ENCODE peak calls at places on chromosomes 11 and 22, in five cellular contexts. L, M, F, I and S are unnamed samples.

GRCh38 chr11:113697075-113697474 is 9.0 kb downstream of the TMPRSS5 start:
- DNase-seq in L (no peak), M (no peak), F (no peak), I (no peak), S (no peak)

GRCh38 chr22:45688606-45689080 is 17.0 kb downstream of the ATXN10 start:
- DNase-seq in L (no peak), M (peak; percentile 91), F (no peak), I (peak; percentile 90), S (no peak)

GRCh38 chr11:1553808-1554594 is 18.1 kb downstream of the DUSP8 start:
- DNase-seq in L (peak; percentile 77), M (peak; percentile 73), F (peak; percentile 45), I (no peak), S (no peak)

GRCh38 chr11:73195191-73196007 is 22.7 kb upstream of the P2RY2 start:
- DNase-seq in L (peak; percentile 33), M (peak; percentile 99), F (no peak), I (no peak), S (no peak)

GRCh38 chr22:24003887-24004286 is 1.4 kb downstream of the GSTT4 start:
- DNase-seq in L (no peak), M (no peak), F (no peak), I (no peak), S (no peak)

GRCh38 chr11:1779806-1780699 is 16.3 kb upstream of the CTSD start:
- DNase-seq in L (no peak), M (no peak), F (peak; percentile 18), I (no peak), S (no peak)

GRCh38 chr11:130801287-130802146 is 114.8 kb downstream of the SNX19 start:
- DNase-seq in L (no peak), M (peak; percentile 96), F (no peak), I (peak; percentile 53), S (no peak)

GRCh38 chr22:32619614-32620426 is 145.2 kb downstream of the FBXO7 start:
- DNase-seq in L (no peak), M (peak; percentile 2), F (peak; percentile 87), I (peak; percentile 89), S (no peak)

GRCh38 chr22:36286096-36286957 is 33.4 kb downstream of the APOL1 start:
- DNase-seq in L (peak; percentile 89), M (peak; percentile 69), F (peak; percentile 93), I (peak; percentile 72), S (peak; percentile 86)

GRCh38 chr22:23137468-23137867 is 4.3 kb downstream of the RSPH14 start:
- DNase-seq in L (no peak), M (no peak), F (no peak), I (no peak), S (no peak)

GRCh38 chr11:120208777-120209176 is 2.1 kb upstream of the OAF start:
- DNase-seq in L (no peak), M (peak; percentile 79), F (peak; percentile 54), I (peak; percentile 75), S (no peak)

GRCh38 chr22:50641696-50642607 is 14.0 kb upstream of the ARSA start:
- DNase-seq in L (peak; percentile 68), M (no peak), F (peak; percentile 81), I (peak; percentile 32), S (no peak)

GRCh38 chr11:116379185-116379828 is 393.5 kb downstream of the BUD13 start:
- DNase-seq in L (no peak), M (peak; percentile 31), F (peak; percentile 80), I (peak; percentile 14), S (no peak)

GRCh38 chr11:79100093-79100704 is 340.6 kb downstream of the TENM4 start:
- DNase-seq in L (no peak), M (peak; percentile 80), F (no peak), I (peak; percentile 55), S (peak; percentile 69)

GRCh38 chr11:77250881-77251640 is 50.4 kb downstream of the GDPD4 start:
- DNase-seq in L (no peak), M (peak; percentile 78), F (no peak), I (peak; percentile 85), S (no peak)

GRCh38 chr11:45919806-45920530 is 2.3 kb upstream of the PEX16 start:
- DNase-seq in L (peak; percentile 42), M (no peak), F (peak; percentile 46), I (no peak), S (no peak)

GRCh38 chr11:115379528-115379927 is 124.7 kb downstream of the CADM1 start:
- DNase-seq in L (no peak), M (no peak), F (no peak), I (peak; percentile 25), S (no peak)

GRCh38 chr11:105004021-105004420 is 18.9 kb downstream of the CASP5 start:
- DNase-seq in L (no peak), M (no peak), F (no peak), I (no peak), S (no peak)

GRCh38 chr11:115653926-115654325 is 149.7 kb upstream of the CADM1 start:
- DNase-seq in L (no peak), M (peak; percentile 11), F (no peak), I (no peak), S (no peak)

GRCh38 chr11:75982309-75982708 is 167.3 kb downstream of the UVRAG start:
- DNase-seq in L (no peak), M (no peak), F (no peak), I (no peak), S (no peak)

GRCh38 chr11:2520736-2521035 is 75.9 kb downstream of the KCNQ1 start:
- DNase-seq in L (peak; percentile 21), M (no peak), F (no peak), I (no peak), S (no peak)

GRCh38 chr22:35230839-35231584 is 26.3 kb upstream of the HMGXB4 start:
- DNase-seq in L (no peak), M (peak; percentile 29), F (no peak), I (no peak), S (no peak)

GRCh38 chr11:57502870-57503269 is 12.6 kb downstream of the SLC43A1 start:
- DNase-seq in L (no peak), M (no peak), F (no peak), I (no peak), S (no peak)

GRCh38 chr22:19115628-19116027 is 6.6 kb downstream of the DGCR2 start:
- DNase-seq in L (peak; percentile 25), M (no peak), F (no peak), I (no peak), S (no peak)

GRCh38 chr11:72103754-72104167 is 664 bp upstream of the LAMTOR1 start:
- DNase-seq in L (no peak), M (no peak), F (no peak), I (no peak), S (no peak)
- H3K27ac ChIP-seq in L (peak overlapping the region; percentile 75), M (peak overlapping the region; percentile 38), F (peak overlapping the region; percentile 74), I (peak overlapping the region; percentile 59), S (peak overlapping the region; percentile 89)

DNA sequence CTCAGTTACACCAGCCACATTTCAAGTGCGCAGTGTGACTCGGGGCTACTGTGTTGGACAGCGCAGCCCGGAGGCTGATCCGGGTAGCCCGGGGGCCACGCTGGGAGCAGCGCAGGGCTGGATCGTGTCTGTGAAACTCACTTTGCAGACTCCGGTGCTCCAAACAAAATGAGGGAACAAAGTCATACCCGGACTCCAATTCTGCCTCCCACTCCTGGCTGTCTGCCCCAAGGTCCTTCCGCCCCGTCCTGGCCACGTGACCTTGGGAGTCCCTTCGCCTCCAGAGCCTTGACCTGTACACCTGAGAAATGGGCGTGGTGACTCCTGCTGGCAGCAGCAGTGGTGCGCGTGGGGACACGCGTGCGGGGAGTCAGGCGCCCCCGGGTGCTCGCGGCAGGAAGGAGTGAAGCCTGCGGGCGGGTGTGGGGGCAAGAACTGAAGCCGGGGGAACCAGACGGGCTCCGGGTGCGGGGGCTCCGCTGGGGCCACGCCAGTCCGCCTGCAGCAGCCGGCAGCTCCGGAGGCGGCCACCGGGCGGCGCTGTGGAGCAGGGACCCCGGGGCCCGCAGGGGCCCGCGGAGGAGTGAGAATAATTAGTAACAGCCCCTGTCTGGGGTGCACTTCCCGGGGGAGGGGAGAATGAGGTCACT is 42.4 kb downstream of the KCNJ4 start:
- DNase-seq in L (peak; percentile 77), M (no peak), F (peak; percentile 63), I (no peak), S (no peak)
- H3K4me3 ChIP-seq in L (no peak overlapping the region), M (peak overlapping the region; percentile 15), F (peak overlapping the region; percentile 17), I (no peak overlapping the region), S (peak overlapping the region; percentile 58)

GRCh38 chr11:36147491-36147890 is 141.7 kb downstream of the COMMD9 start:
- DNase-seq in L (no peak), M (no peak), F (no peak), I (no peak), S (no peak)

GRCh38 chr11:36148701-36149100 is 140.5 kb downstream of the COMMD9 start:
- DNase-seq in L (no peak), M (no peak), F (no peak), I (no peak), S (peak; percentile 59)

GRCh38 chr11:36142439-36142838 is 146.8 kb downstream of the COMMD9 start:
- DNase-seq in L (no peak), M (no peak), F (no peak), I (no peak), S (no peak)

GRCh38 chr11:36149538-36150242 is 139.5 kb downstream of the COMMD9 start:
- DNase-seq in L (peak; percentile 82), M (peak; percentile 99), F (no peak), I (peak; percentile 100), S (peak; percentile 77)

GRCh38 chr11:36146437-36146836 is 142.8 kb downstream of the COMMD9 start:
- DNase-seq in L (no peak), M (no peak), F (no peak), I (no peak), S (no peak)
- H3K27ac ChIP-seq in L (no peak overlapping the region), M (no peak overlapping the region), F (no peak overlapping the region), I (no peak overlapping the region), S (no peak overlapping the region)

DNA sequence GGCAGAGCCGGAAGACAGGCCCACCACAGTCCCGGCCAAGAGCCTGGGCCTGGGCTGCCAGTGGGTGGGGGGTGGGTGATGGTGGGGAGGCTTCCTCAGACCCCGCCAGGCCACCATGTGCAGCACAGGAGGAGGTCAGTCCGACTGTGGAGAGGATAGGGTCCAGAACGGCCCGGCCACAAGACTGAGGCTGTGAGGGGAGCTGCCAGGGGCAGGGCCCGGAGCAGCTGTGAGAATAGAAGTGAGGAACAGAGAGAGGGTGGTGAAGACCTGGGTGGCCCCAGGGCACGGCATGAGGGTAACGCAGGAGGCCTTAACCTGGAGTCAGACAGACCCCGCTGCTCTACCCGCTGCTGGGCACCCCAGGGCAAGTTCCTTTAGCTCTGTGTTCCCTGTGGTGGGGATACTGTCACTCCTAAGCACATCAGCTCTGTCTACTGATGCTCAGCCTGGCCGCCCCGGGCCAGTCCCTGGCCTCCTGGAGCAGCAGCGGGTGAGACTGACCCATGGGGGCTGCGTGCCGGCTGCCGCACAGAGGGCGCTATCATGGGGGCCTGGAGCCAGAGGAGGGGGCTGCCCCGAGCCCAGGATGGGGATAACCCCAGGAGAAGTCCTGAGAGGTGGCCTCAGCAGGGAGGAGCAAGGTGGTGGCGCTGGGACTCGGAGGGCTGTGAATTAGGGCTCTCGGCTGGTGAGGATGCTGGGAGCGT is 1.7 kb downstream of the FERMT3 start:
- DNase-seq in L (no peak), M (no peak), F (peak; percentile 61), I (no peak), S (no peak)
- H3K4me3 ChIP-seq in L (no peak overlapping the region), M (no peak overlapping the region), F (peak overlapping the region; percentile 13), I (no peak overlapping the region), S (peak overlapping the region; percentile 66)

GRCh38 chr11:19661827-19662226 is 50.8 kb upstream of the NAV2 start:
- DNase-seq in L (no peak), M (no peak), F (no peak), I (no peak), S (no peak)

GRCh38 chr11:19660076-19660475 is 52.6 kb upstream of the NAV2 start:
- DNase-seq in L (no peak), M (peak; percentile 97), F (no peak), I (peak; percentile 85), S (no peak)

GRCh38 chr11:19659529-19659928 is 53.1 kb upstream of the NAV2 start:
- DNase-seq in L (no peak), M (no peak), F (no peak), I (no peak), S (no peak)

GRCh38 chr11:19656140-19656541 is 56.5 kb upstream of the NAV2 start:
- DNase-seq in L (no peak), M (no peak), F (no peak), I (no peak), S (no peak)

GRCh38 chr11:19658344-19658743 is 54.3 kb upstream of the NAV2 start:
- DNase-seq in L (no peak), M (peak; percentile 4), F (no peak), I (no peak), S (no peak)
- H3K27ac ChIP-seq in L (peak overlapping the region; percentile 45), M (no peak overlapping the region), F (no peak overlapping the region), I (no peak overlapping the region), S (no peak overlapping the region)